ENCODE peak calls at places on chromosomes 6 and 20, in five cellular contexts. One of them, this sample, is unnamed.
A peak's percentile ranks its signal among the peaks of the same experiment; 100 is the strongest.

GRCh38 chr6:71403422-71404134 is 115.0 kb downstream of the OGFRL1 start:
- DNase-seq in COR-L47: peak; percentile 0
- DNase-seq in HS-5: no peak
- DNase-seq in stimulated activated CD4-positive, alpha-beta T cell treated with anti-CD3 and anti-CD28 coated beads, Interleukin-12 subunit alpha, Interleukin-12 subunit beta, amount 100 ng/mL, for 48 hours: no peak
- DNase-seq in Ammon's horn: no peak
- DNase-seq in this sample: no peak

GRCh38 chr6:161439093-161439492 is 165.2 kb upstream of the AGPAT4 start:
- DNase-seq in COR-L47: peak; percentile 68
- DNase-seq in HS-5: peak; percentile 83
- DNase-seq in stimulated activated CD4-positive, alpha-beta T cell treated with anti-CD3 and anti-CD28 coated beads, Interleukin-12 subunit alpha, Interleukin-12 subunit beta, amount 100 ng/mL, for 48 hours: no peak
- DNase-seq in Ammon's horn: peak; percentile 92
- DNase-seq in this sample: peak; percentile 65

GRCh38 chr6:7684076-7684475 is 41.8 kb upstream of the BMP6 start:
- DNase-seq in COR-L47: no peak
- DNase-seq in HS-5: no peak
- DNase-seq in stimulated activated CD4-positive, alpha-beta T cell treated with anti-CD3 and anti-CD28 coated beads, Interleukin-12 subunit alpha, Interleukin-12 subunit beta, amount 100 ng/mL, for 48 hours: no peak
- DNase-seq in Ammon's horn: no peak
- DNase-seq in this sample: no peak

GRCh38 chr20:2156666-2157624 is 55.3 kb downstream of the STK35 start:
- DNase-seq in COR-L47: no peak
- DNase-seq in HS-5: no peak
- DNase-seq in stimulated activated CD4-positive, alpha-beta T cell treated with anti-CD3 and anti-CD28 coated beads, Interleukin-12 subunit alpha, Interleukin-12 subunit beta, amount 100 ng/mL, for 48 hours: no peak
- DNase-seq in Ammon's horn: no peak
- DNase-seq in this sample: no peak

GRCh38 chr6:169530762-169531143 is 171.1 kb downstream of the WDR27 start:
- DNase-seq in COR-L47: no peak
- DNase-seq in HS-5: no peak
- DNase-seq in stimulated activated CD4-positive, alpha-beta T cell treated with anti-CD3 and anti-CD28 coated beads, Interleukin-12 subunit alpha, Interleukin-12 subunit beta, amount 100 ng/mL, for 48 hours: no peak
- DNase-seq in Ammon's horn: no peak
- DNase-seq in this sample: no peak

GRCh38 chr20:20593447-20594170 is 118.8 kb downstream of the RALGAPA2 start:
- DNase-seq in COR-L47: peak; percentile 74
- DNase-seq in HS-5: no peak
- DNase-seq in stimulated activated CD4-positive, alpha-beta T cell treated with anti-CD3 and anti-CD28 coated beads, Interleukin-12 subunit alpha, Interleukin-12 subunit beta, amount 100 ng/mL, for 48 hours: no peak
- DNase-seq in Ammon's horn: peak; percentile 72
- DNase-seq in this sample: peak; percentile 59

GRCh38 chr20:21516861-21517565 is 3.1 kb upstream of the NKX2-2 start:
- DNase-seq in COR-L47: no peak
- DNase-seq in HS-5: no peak
- DNase-seq in stimulated activated CD4-positive, alpha-beta T cell treated with anti-CD3 and anti-CD28 coated beads, Interleukin-12 subunit alpha, Interleukin-12 subunit beta, amount 100 ng/mL, for 48 hours: no peak
- DNase-seq in Ammon's horn: no peak
- DNase-seq in this sample: no peak

GRCh38 chr6:53179961-53180651 is 31.5 kb upstream of the GCM1 start:
- DNase-seq in COR-L47: peak; percentile 88
- DNase-seq in HS-5: no peak
- DNase-seq in stimulated activated CD4-positive, alpha-beta T cell treated with anti-CD3 and anti-CD28 coated beads, Interleukin-12 subunit alpha, Interleukin-12 subunit beta, amount 100 ng/mL, for 48 hours: no peak
- DNase-seq in Ammon's horn: no peak
- DNase-seq in this sample: peak; percentile 38

GRCh38 chr6:85828973-85829372 is 186.3 kb upstream of the SYNCRIP start:
- DNase-seq in COR-L47: no peak
- DNase-seq in HS-5: no peak
- DNase-seq in stimulated activated CD4-positive, alpha-beta T cell treated with anti-CD3 and anti-CD28 coated beads, Interleukin-12 subunit alpha, Interleukin-12 subunit beta, amount 100 ng/mL, for 48 hours: no peak
- DNase-seq in Ammon's horn: no peak
- DNase-seq in this sample: no peak

GRCh38 chr6:149311766-149312165 is 5.7 kb upstream of the TAB2 start:
- DNase-seq in COR-L47: no peak
- DNase-seq in HS-5: no peak
- DNase-seq in stimulated activated CD4-positive, alpha-beta T cell treated with anti-CD3 and anti-CD28 coated beads, Interleukin-12 subunit alpha, Interleukin-12 subunit beta, amount 100 ng/mL, for 48 hours: no peak
- DNase-seq in Ammon's horn: no peak
- DNase-seq in this sample: no peak

GRCh38 chr6:66662196-66662595 is 955.2 kb upstream of the EYS start:
- DNase-seq in COR-L47: peak; percentile 19
- DNase-seq in HS-5: peak; percentile 20
- DNase-seq in stimulated activated CD4-positive, alpha-beta T cell treated with anti-CD3 and anti-CD28 coated beads, Interleukin-12 subunit alpha, Interleukin-12 subunit beta, amount 100 ng/mL, for 48 hours: no peak
- DNase-seq in Ammon's horn: peak; percentile 9
- DNase-seq in this sample: no peak

GRCh38 chr6:31079656-31080261 is 32.6 kb downstream of the C6orf15 start:
- DNase-seq in COR-L47: peak; percentile 52
- DNase-seq in HS-5: no peak
- DNase-seq in stimulated activated CD4-positive, alpha-beta T cell treated with anti-CD3 and anti-CD28 coated beads, Interleukin-12 subunit alpha, Interleukin-12 subunit beta, amount 100 ng/mL, for 48 hours: peak; percentile 54
- DNase-seq in Ammon's horn: peak; percentile 85
- DNase-seq in this sample: peak; percentile 82

GRCh38 chr20:46342451-46343357 is 34.4 kb upstream of the CDH22 start:
- DNase-seq in COR-L47: no peak
- DNase-seq in HS-5: no peak
- DNase-seq in stimulated activated CD4-positive, alpha-beta T cell treated with anti-CD3 and anti-CD28 coated beads, Interleukin-12 subunit alpha, Interleukin-12 subunit beta, amount 100 ng/mL, for 48 hours: no peak
- DNase-seq in Ammon's horn: no peak
- DNase-seq in this sample: no peak

GRCh38 chr6:155850408-155850841 is 394.8 kb upstream of the NOX3 start:
- DNase-seq in COR-L47: no peak
- DNase-seq in HS-5: peak; percentile 56
- DNase-seq in stimulated activated CD4-positive, alpha-beta T cell treated with anti-CD3 and anti-CD28 coated beads, Interleukin-12 subunit alpha, Interleukin-12 subunit beta, amount 100 ng/mL, for 48 hours: no peak
- DNase-seq in Ammon's horn: no peak
- DNase-seq in this sample: no peak

GRCh38 chr20:38033330-38034107 is at the start of the genes RPRD1B and TTI1:
- DNase-seq in COR-L47: peak; percentile 86
- DNase-seq in HS-5: peak; percentile 80
- DNase-seq in stimulated activated CD4-positive, alpha-beta T cell treated with anti-CD3 and anti-CD28 coated beads, Interleukin-12 subunit alpha, Interleukin-12 subunit beta, amount 100 ng/mL, for 48 hours: peak; percentile 80
- DNase-seq in Ammon's horn: peak; percentile 89
- DNase-seq in this sample: peak; percentile 93

GRCh38 chr20:54284928-54285704 is 77.2 kb downstream of the PFDN4 start:
- DNase-seq in COR-L47: no peak
- DNase-seq in HS-5: peak; percentile 64
- DNase-seq in stimulated activated CD4-positive, alpha-beta T cell treated with anti-CD3 and anti-CD28 coated beads, Interleukin-12 subunit alpha, Interleukin-12 subunit beta, amount 100 ng/mL, for 48 hours: peak; percentile 41
- DNase-seq in Ammon's horn: no peak
- DNase-seq in this sample: no peak

GRCh38 chr6:140850438-140850837 is 1282.3 kb upstream of the GJE1 start:
- DNase-seq in COR-L47: no peak
- DNase-seq in HS-5: no peak
- DNase-seq in stimulated activated CD4-positive, alpha-beta T cell treated with anti-CD3 and anti-CD28 coated beads, Interleukin-12 subunit alpha, Interleukin-12 subunit beta, amount 100 ng/mL, for 48 hours: no peak
- DNase-seq in Ammon's horn: no peak
- DNase-seq in this sample: no peak

GRCh38 chr6:7087491-7087979 is 20.2 kb upstream of the RREB1 start:
- DNase-seq in COR-L47: no peak
- DNase-seq in HS-5: no peak
- DNase-seq in stimulated activated CD4-positive, alpha-beta T cell treated with anti-CD3 and anti-CD28 coated beads, Interleukin-12 subunit alpha, Interleukin-12 subunit beta, amount 100 ng/mL, for 48 hours: no peak
- DNase-seq in Ammon's horn: no peak
- DNase-seq in this sample: no peak

GRCh38 chr6:33000053-33000452 is 9.3 kb downstream of the HLA-DOA start:
- DNase-seq in COR-L47: peak; percentile 29
- DNase-seq in HS-5: no peak
- DNase-seq in stimulated activated CD4-positive, alpha-beta T cell treated with anti-CD3 and anti-CD28 coated beads, Interleukin-12 subunit alpha, Interleukin-12 subunit beta, amount 100 ng/mL, for 48 hours: no peak
- DNase-seq in Ammon's horn: no peak
- DNase-seq in this sample: no peak

GRCh38 chr20:23631981-23632710 is 5.6 kb downstream of the CST3 start:
- DNase-seq in COR-L47: no peak
- DNase-seq in HS-5: no peak
- DNase-seq in stimulated activated CD4-positive, alpha-beta T cell treated with anti-CD3 and anti-CD28 coated beads, Interleukin-12 subunit alpha, Interleukin-12 subunit beta, amount 100 ng/mL, for 48 hours: no peak
- DNase-seq in Ammon's horn: no peak
- DNase-seq in this sample: no peak

GRCh38 chr6:144467153-144467762 is 182.1 kb downstream of the UTRN start:
- DNase-seq in COR-L47: no peak
- DNase-seq in HS-5: no peak
- DNase-seq in stimulated activated CD4-positive, alpha-beta T cell treated with anti-CD3 and anti-CD28 coated beads, Interleukin-12 subunit alpha, Interleukin-12 subunit beta, amount 100 ng/mL, for 48 hours: no peak
- DNase-seq in Ammon's horn: no peak
- DNase-seq in this sample: no peak

GRCh38 chr6:53103993-53104675 is 38.9 kb downstream of the FBXO9 start:
- DNase-seq in COR-L47: peak; percentile 27
- DNase-seq in HS-5: no peak
- DNase-seq in stimulated activated CD4-positive, alpha-beta T cell treated with anti-CD3 and anti-CD28 coated beads, Interleukin-12 subunit alpha, Interleukin-12 subunit beta, amount 100 ng/mL, for 48 hours: no peak
- DNase-seq in Ammon's horn: peak; percentile 28
- DNase-seq in this sample: no peak

GRCh38 chr6:52063584-52064400 is 23.6 kb downstream of the PKHD1 start:
- DNase-seq in COR-L47: no peak
- DNase-seq in HS-5: peak; percentile 15
- DNase-seq in stimulated activated CD4-positive, alpha-beta T cell treated with anti-CD3 and anti-CD28 coated beads, Interleukin-12 subunit alpha, Interleukin-12 subunit beta, amount 100 ng/mL, for 48 hours: peak; percentile 36
- DNase-seq in Ammon's horn: peak; percentile 67
- DNase-seq in this sample: peak; percentile 36

GRCh38 chr20:23404196-23404595 is 17.1 kb downstream of the NAPB start:
- DNase-seq in COR-L47: no peak
- DNase-seq in HS-5: no peak
- DNase-seq in stimulated activated CD4-positive, alpha-beta T cell treated with anti-CD3 and anti-CD28 coated beads, Interleukin-12 subunit alpha, Interleukin-12 subunit beta, amount 100 ng/mL, for 48 hours: no peak
- DNase-seq in Ammon's horn: no peak
- DNase-seq in this sample: no peak

GRCh38 chr6:30357678-30358339 is 12.9 kb downstream of the RPP21 start:
- DNase-seq in COR-L47: peak; percentile 58
- DNase-seq in HS-5: peak; percentile 44
- DNase-seq in stimulated activated CD4-positive, alpha-beta T cell treated with anti-CD3 and anti-CD28 coated beads, Interleukin-12 subunit alpha, Interleukin-12 subunit beta, amount 100 ng/mL, for 48 hours: peak; percentile 19
- DNase-seq in Ammon's horn: peak; percentile 80
- DNase-seq in this sample: peak; percentile 73

GRCh38 chr6:169230322-169230665 is 23.4 kb downstream of the THBS2 start:
- DNase-seq in COR-L47: no peak
- DNase-seq in HS-5: no peak
- DNase-seq in stimulated activated CD4-positive, alpha-beta T cell treated with anti-CD3 and anti-CD28 coated beads, Interleukin-12 subunit alpha, Interleukin-12 subunit beta, amount 100 ng/mL, for 48 hours: no peak
- DNase-seq in Ammon's horn: no peak
- DNase-seq in this sample: no peak

GRCh38 chr6:24761193-24761835 is 13.4 kb upstream of the GMNN start:
- DNase-seq in COR-L47: no peak
- DNase-seq in HS-5: no peak
- DNase-seq in stimulated activated CD4-positive, alpha-beta T cell treated with anti-CD3 and anti-CD28 coated beads, Interleukin-12 subunit alpha, Interleukin-12 subunit beta, amount 100 ng/mL, for 48 hours: no peak
- DNase-seq in Ammon's horn: no peak
- DNase-seq in this sample: no peak

GRCh38 chr20:23503649-23504048 is 12.7 kb downstream of the CST8 start:
- DNase-seq in COR-L47: no peak
- DNase-seq in HS-5: no peak
- DNase-seq in stimulated activated CD4-positive, alpha-beta T cell treated with anti-CD3 and anti-CD28 coated beads, Interleukin-12 subunit alpha, Interleukin-12 subunit beta, amount 100 ng/mL, for 48 hours: no peak
- DNase-seq in Ammon's horn: no peak
- DNase-seq in this sample: no peak

GRCh38 chr6:106215608-106216007 is 110.0 kb downstream of the ATG5 start:
- DNase-seq in COR-L47: no peak
- DNase-seq in HS-5: no peak
- DNase-seq in stimulated activated CD4-positive, alpha-beta T cell treated with anti-CD3 and anti-CD28 coated beads, Interleukin-12 subunit alpha, Interleukin-12 subunit beta, amount 100 ng/mL, for 48 hours: no peak
- DNase-seq in Ammon's horn: no peak
- DNase-seq in this sample: no peak

GRCh38 chr6:78861509-78861908 is 5.8 kb upstream of the IRAK1BP1 start:
- DNase-seq in COR-L47: no peak
- DNase-seq in HS-5: no peak
- DNase-seq in stimulated activated CD4-positive, alpha-beta T cell treated with anti-CD3 and anti-CD28 coated beads, Interleukin-12 subunit alpha, Interleukin-12 subunit beta, amount 100 ng/mL, for 48 hours: no peak
- DNase-seq in Ammon's horn: no peak
- DNase-seq in this sample: no peak

GRCh38 chr20:61185841-61186601 is 66.0 kb upstream of the CDH4 start:
- DNase-seq in COR-L47: no peak
- DNase-seq in HS-5: peak; percentile 100
- DNase-seq in stimulated activated CD4-positive, alpha-beta T cell treated with anti-CD3 and anti-CD28 coated beads, Interleukin-12 subunit alpha, Interleukin-12 subunit beta, amount 100 ng/mL, for 48 hours: no peak
- DNase-seq in Ammon's horn: no peak
- DNase-seq in this sample: no peak

GRCh38 chr6:12848969-12849368 is 132.4 kb downstream of the PHACTR1 start:
- DNase-seq in COR-L47: no peak
- DNase-seq in HS-5: no peak
- DNase-seq in stimulated activated CD4-positive, alpha-beta T cell treated with anti-CD3 and anti-CD28 coated beads, Interleukin-12 subunit alpha, Interleukin-12 subunit beta, amount 100 ng/mL, for 48 hours: no peak
- DNase-seq in Ammon's horn: no peak
- DNase-seq in this sample: no peak

GRCh38 chr6:37516076-37516919 is 16.6 kb upstream of the CCDC167 start:
- DNase-seq in COR-L47: peak; percentile 92
- DNase-seq in HS-5: no peak
- DNase-seq in stimulated activated CD4-positive, alpha-beta T cell treated with anti-CD3 and anti-CD28 coated beads, Interleukin-12 subunit alpha, Interleukin-12 subunit beta, amount 100 ng/mL, for 48 hours: peak; percentile 84
- DNase-seq in Ammon's horn: peak; percentile 81
- DNase-seq in this sample: peak; percentile 50

GRCh38 chr6:107811591-107812218 is 12.4 kb downstream of the SCML4 start:
- DNase-seq in COR-L47: no peak
- DNase-seq in HS-5: peak; percentile 15
- DNase-seq in stimulated activated CD4-positive, alpha-beta T cell treated with anti-CD3 and anti-CD28 coated beads, Interleukin-12 subunit alpha, Interleukin-12 subunit beta, amount 100 ng/mL, for 48 hours: no peak
- DNase-seq in Ammon's horn: peak; percentile 65
- DNase-seq in this sample: peak; percentile 22

GRCh38 chr6:11653028-11653583 is 115.6 kb downstream of the TMEM170B start:
- DNase-seq in COR-L47: no peak
- DNase-seq in HS-5: peak; percentile 77
- DNase-seq in stimulated activated CD4-positive, alpha-beta T cell treated with anti-CD3 and anti-CD28 coated beads, Interleukin-12 subunit alpha, Interleukin-12 subunit beta, amount 100 ng/mL, for 48 hours: peak; percentile 15
- DNase-seq in Ammon's horn: no peak
- DNase-seq in this sample: no peak

GRCh38 chr6:147095316-147095715 is 108.9 kb upstream of the STXBP5 start:
- DNase-seq in COR-L47: no peak
- DNase-seq in HS-5: no peak
- DNase-seq in stimulated activated CD4-positive, alpha-beta T cell treated with anti-CD3 and anti-CD28 coated beads, Interleukin-12 subunit alpha, Interleukin-12 subunit beta, amount 100 ng/mL, for 48 hours: no peak
- DNase-seq in Ammon's horn: no peak
- DNase-seq in this sample: no peak

GRCh38 chr20:63241272-63241671 is 5.6 kb downstream of the BIRC7 start:
- DNase-seq in COR-L47: no peak
- DNase-seq in HS-5: no peak
- DNase-seq in stimulated activated CD4-positive, alpha-beta T cell treated with anti-CD3 and anti-CD28 coated beads, Interleukin-12 subunit alpha, Interleukin-12 subunit beta, amount 100 ng/mL, for 48 hours: no peak
- DNase-seq in Ammon's horn: no peak
- DNase-seq in this sample: no peak